ENCODE peak calls at places on chromosomes 11 and 22, in nine cellular contexts. S is endodermal cell, Y is upper lobe of right lung, K is kidney epithelial cell, C is A549, G is fibroblast of pulmonary artery, R is HFF-Myc, L is GM23248, N is mucosa of descending colon. E is an unnamed sample.

GRCh38 chr22:46390652-46391301 is 55.3 kb downstream of the TRMU start:
- DNase-seq in S (peak; percentile 65), Y (no peak), K (no peak), C (no peak), G (peak; percentile 52), R (no peak), L (peak; percentile 92), N (peak; percentile 42), E (peak; percentile 70)

GRCh38 chr22:39686178-39686620 is 115.6 kb downstream of the CACNA1I start:
- DNase-seq in S (no peak), Y (no peak), K (no peak), C (no peak), G (no peak), R (no peak), L (no peak), N (no peak), E (no peak)

GRCh38 chr11:61554172-61554988 is 26.5 kb downstream of the SYT7 start:
- DNase-seq in S (no peak), Y (no peak), K (no peak), C (no peak), G (no peak), R (no peak), L (no peak), N (no peak), E (no peak)

GRCh38 chr22:17213976-17214375 is 5.3 kb downstream of the ADA2 start:
- DNase-seq in S (peak; percentile 87), Y (peak; percentile 75), K (no peak), C (peak; percentile 24), G (peak; percentile 55), R (no peak), L (peak; percentile 57), N (peak; percentile 74), E (no peak)

GRCh38 chr11:108967571-108967970 is 302.7 kb downstream of the DDX10 start:
- DNase-seq in S (no peak), Y (no peak), K (no peak), C (no peak), G (no peak), R (no peak), L (peak; percentile 71), N (no peak), E (no peak)

GRCh38 chr22:20979940-20980453 is 2.1 kb upstream of the LZTR1 start:
- DNase-seq in S (no peak), Y (no peak), K (no peak), C (no peak), G (no peak), R (no peak), L (no peak), N (no peak), E (no peak)

GRCh38 chr11:44978961-44979331 is 28.3 kb upstream of the TP53I11 start:
- DNase-seq in S (peak; percentile 67), Y (no peak), K (no peak), C (peak; percentile 91), G (no peak), R (no peak), L (no peak), N (peak; percentile 91), E (peak; percentile 51)

GRCh38 chr11:62143727-62144126 is 19.9 kb downstream of the INCENP start:
- DNase-seq in S (peak; percentile 43), Y (peak; percentile 43), K (no peak), C (no peak), G (no peak), R (no peak), L (no peak), N (no peak), E (no peak)

GRCh38 chr11:78467370-78467769 is 49.8 kb upstream of the GAB2 start:
- DNase-seq in S (no peak), Y (no peak), K (no peak), C (no peak), G (no peak), R (no peak), L (no peak), N (no peak), E (no peak)

GRCh38 chr22:49975543-49976389 is 15.2 kb downstream of the PIM3 start:
- DNase-seq in S (peak; percentile 79), Y (peak; percentile 72), K (no peak), C (peak; percentile 41), G (no peak), R (no peak), L (peak; percentile 28), N (peak; percentile 17), E (no peak)

DNA sequence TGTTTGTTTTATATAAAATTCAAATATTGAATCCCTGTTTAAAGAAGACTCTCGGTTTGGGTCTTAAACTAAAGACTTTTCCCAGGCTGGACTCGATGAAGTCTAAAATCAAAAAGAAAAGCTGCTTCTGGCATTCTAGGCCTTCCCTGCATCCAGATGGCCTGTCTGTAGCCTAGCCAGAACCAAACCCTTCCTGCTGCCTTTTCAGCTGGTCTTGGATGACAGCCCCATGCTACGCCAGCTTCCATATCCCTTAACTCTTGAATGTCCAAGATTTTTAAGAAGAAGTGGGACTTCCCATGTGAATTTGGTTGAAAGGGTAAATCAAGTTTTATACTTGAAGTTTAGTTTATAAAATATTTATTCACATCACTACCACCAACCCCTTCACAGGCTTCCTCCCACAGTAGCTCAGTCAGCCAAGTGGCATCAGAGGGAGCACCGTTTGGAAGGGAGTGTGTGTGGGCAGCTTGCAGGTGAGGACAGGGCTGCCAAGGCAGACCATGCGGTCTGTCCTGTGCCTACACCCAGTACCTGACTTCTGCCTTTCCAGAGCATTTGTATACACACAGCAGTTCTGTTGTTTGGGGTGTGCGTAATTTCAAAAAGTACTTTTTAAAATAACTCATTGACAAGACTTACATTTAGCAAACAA is 18.2 kb upstream of the PSMA1 start:
- DNase-seq in S (no peak), Y (no peak), K (no peak), C (no peak), G (no peak), R (no peak), L (no peak), N (no peak), E (no peak)
- H3K4me3 ChIP-seq in S (no peak overlapping the region), Y (no peak overlapping the region), K (no peak overlapping the region), C (no peak overlapping the region), G (no peak overlapping the region), R (no peak overlapping the region), L (no peak overlapping the region), N (no peak overlapping the region), E (no peak overlapping the region)

DNA sequence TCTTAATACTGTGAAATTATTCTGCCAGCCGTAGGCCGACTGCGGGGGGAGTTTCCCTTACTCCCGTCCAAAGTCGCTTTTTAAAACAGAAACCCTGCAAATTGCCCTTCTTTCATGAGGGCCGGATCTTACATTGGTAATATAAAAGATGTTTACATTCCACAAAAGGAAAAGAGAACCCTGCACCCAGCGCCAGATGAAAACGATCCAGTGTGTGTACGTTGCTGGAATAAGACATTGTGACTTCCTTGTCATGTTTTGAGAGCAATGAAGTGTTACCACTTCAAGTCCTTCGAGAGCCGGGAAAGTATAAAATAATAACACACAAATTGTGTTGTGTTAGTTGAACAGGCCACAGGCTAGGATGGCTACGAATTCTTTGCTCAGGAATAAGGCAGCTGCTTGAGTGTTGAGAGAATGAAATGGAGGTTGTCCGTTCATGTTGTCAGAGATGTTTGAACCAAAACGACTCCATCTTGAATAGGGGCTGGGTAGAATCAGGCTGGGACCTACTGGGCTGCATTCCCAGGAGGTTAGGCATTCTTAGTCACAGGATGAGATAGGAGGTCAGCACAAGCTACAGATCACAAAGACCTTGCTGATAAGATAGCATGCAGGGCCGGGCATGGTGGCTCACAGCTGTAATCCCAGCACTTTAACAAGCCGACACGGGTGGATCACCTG is 5.4 kb upstream of the ARHGAP8 start:
- DNase-seq in S (peak; percentile 76), Y (no peak), K (no peak), C (no peak), G (no peak), R (no peak), L (no peak), N (peak; percentile 79), E (no peak)
- H3K4me3 ChIP-seq in S (no peak overlapping the region), Y (peak overlapping the region; percentile 3), K (no peak overlapping the region), C (no peak overlapping the region), G (no peak overlapping the region), R (no peak overlapping the region), L (no peak overlapping the region), N (no peak overlapping the region), E (no peak overlapping the region)

DNA sequence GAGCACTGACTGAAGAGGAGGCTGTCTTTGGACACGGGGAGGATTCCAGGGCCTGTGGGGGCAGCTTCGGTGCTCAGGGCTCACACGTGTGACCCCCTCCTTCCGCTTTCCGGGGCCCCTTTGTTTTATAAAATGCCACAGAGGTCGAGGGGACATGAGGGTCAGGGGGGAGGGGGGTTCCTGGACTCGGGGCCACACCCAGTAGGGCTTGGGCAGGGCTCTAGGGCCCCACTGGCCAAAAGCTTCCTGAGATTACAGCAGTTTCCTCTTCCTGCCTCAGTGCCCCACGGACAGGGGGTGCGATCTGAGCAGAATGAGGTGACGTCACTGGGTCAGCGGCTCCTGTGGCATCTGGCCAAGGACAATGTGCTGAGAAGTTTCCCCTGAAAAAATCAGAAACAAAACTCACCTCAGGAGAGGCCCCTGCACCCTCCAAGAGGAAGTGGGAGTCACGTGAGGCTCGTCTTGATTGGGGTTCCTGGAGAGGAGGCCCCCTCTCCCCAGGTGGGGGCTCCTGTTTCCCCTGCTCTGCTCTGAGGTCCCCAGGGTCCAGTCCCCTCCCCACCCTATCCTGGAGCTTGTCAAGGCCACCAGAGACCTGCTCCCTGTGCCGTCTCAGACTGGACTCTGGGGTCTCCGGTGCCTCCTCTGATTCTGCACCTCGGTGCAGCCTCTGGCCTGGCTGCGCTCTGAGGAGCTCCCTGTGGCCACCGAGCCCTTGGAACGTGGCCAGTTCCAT is 6.4 kb upstream of the IFITM3 start:
- DNase-seq in S (no peak), Y (peak; percentile 83), K (no peak), C (no peak), G (peak; percentile 94), R (no peak), L (peak; percentile 40), N (peak; percentile 75), E (no peak)
- H3K4me3 ChIP-seq in S (no peak overlapping the region), Y (peak overlapping the region; percentile 15), K (no peak overlapping the region), C (no peak overlapping the region), G (peak overlapping the region; percentile 30), R (no peak overlapping the region), L (no peak overlapping the region), N (no peak overlapping the region), E (no peak overlapping the region)

GRCh38 chr11:86978756-86979608 is 23.8 kb upstream of the FZD4 start:
- DNase-seq in S (no peak), Y (no peak), K (no peak), C (peak; percentile 56), G (peak; percentile 73), R (peak; percentile 9), L (peak; percentile 57), N (peak; percentile 31), E (peak; percentile 36)
- H3K4me3 ChIP-seq in S (no peak overlapping the region), Y (no peak overlapping the region), K (no peak overlapping the region), C (no peak overlapping the region), G (no peak overlapping the region), R (no peak overlapping the region), L (no peak overlapping the region), N (no peak overlapping the region), E (no peak overlapping the region)

DNA sequence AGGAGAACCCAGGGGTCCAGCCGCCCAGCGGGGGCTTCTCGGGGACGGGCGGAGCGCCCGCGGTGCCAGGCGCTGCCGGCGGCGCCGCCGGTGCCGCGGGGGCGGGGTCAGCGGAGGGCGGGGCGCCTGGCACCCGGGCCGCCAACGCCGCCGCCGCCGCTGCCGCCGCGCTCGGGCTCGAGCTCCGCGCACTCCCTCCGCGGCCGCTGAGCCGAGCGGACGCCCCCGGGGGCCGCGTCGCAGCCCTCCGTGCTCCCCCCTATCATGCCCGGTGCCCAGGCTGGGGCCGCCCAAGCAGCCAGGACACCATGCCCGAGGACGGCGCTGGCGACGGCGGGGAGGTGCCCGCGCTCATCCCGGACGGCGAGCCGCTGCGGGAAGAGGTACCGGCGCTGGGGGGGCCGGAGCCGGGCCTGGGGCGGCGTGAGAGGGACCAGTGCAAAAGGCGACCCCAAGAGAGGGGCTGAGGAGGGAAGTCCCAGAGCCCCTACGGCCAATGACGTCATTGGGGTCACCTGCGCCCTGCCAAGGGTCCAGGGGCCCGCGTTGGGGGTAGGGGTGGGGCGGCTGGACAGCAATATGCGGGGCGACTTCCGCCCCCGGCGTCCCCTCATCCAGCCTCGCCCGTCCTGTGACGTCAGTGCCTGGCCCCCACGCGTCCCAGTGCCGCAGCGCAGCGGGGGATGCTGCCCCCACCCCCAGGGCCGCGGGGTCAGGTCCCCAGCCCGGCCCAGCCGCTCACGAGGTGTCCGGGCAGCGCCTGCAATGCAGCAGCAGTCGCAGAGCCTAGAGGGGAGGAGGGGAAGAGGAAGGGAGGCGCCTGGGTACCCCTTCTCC is at the start of gene TMEM151A:
- DNase-seq in S (peak; percentile 55), Y (no peak), K (no peak), C (no peak), G (no peak), R (no peak), L (peak; percentile 35), N (no peak), E (no peak)
- H3K4me3 ChIP-seq in S (peak within 1 kb of the TSS; percentile 47), Y (peak within 1 kb of the TSS; percentile 34), K (peak within 1 kb of the TSS; percentile 42), C (peak within 1 kb of the TSS; percentile 65), G (no peak within 1 kb of the TSS), R (no peak within 1 kb of the TSS), L (peak within 1 kb of the TSS; percentile 51), N (no peak within 1 kb of the TSS), E (peak within 1 kb of the TSS; percentile 37)

E was measured in mammary epithelial cell.